ENCODE peak calls at places on chromosomes 5 and 9, in four cellular contexts. M, T, S and X are unnamed samples.

GRCh38 chr5:143454936-143455516 is 51.5 kb upstream of the NR3C1 start:
- DNase-seq in M (no peak), T (no peak), S (no peak), X (no peak)

GRCh38 chr5:15008476-15008875 is 136.9 kb upstream of the ANKH start:
- DNase-seq in M (peak), T (no peak), S (peak), X (peak)

GRCh38 chr5:55429707-55430253 is 105.0 kb downstream of the PLPP1 start:
- DNase-seq in M (peak), T (no peak), S (no peak), X (no peak)

GRCh38 chr5:108983456-108984092 is 235.9 kb downstream of the FER start:
- DNase-seq in M (no peak), T (no peak), S (no peak), X (no peak)

GRCh38 chr9:77210116-77210515 is 32.8 kb downstream of the VPS13A start:
- DNase-seq in M (peak), T (no peak), S (no peak), X (peak)

GRCh38 chr5:67414712-67415111 is 218.1 kb upstream of the CD180 start:
- DNase-seq in M (no peak), T (no peak), S (no peak), X (no peak)

GRCh38 chr5:112016980-112017379 is 260.0 kb upstream of the NREP start:
- DNase-seq in M (no peak), T (no peak), S (no peak), X (no peak)

GRCh38 chr5:39219433-39219832 is at the start of gene FYB1:
- DNase-seq in M (no peak), T (no peak), S (no peak), X (no peak)

GRCh38 chr9:99722852-99723251 is 98.8 kb upstream of the NR4A3 start:
- DNase-seq in M (no peak), T (no peak), S (no peak), X (no peak)

GRCh38 chr5:168916266-168916665 is 337.1 kb upstream of the PANK3 start:
- DNase-seq in M (no peak), T (no peak), S (no peak), X (peak)

GRCh38 chr5:52672459-52672858 is 115.3 kb upstream of the ITGA1 start:
- DNase-seq in M (no peak), T (no peak), S (no peak), X (no peak)

GRCh38 chr5:41181691-41182564 is 31.4 kb downstream of the C6 start:
- DNase-seq in M (peak), T (no peak), S (no peak), X (no peak)

GRCh38 chr5:116242363-116242762 is 157.5 kb downstream of the COMMD10 start:
- DNase-seq in M (no peak), T (no peak), S (no peak), X (no peak)

GRCh38 chr5:124207118-124207517 is 539.3 kb downstream of the ZNF608 start:
- DNase-seq in M (no peak), T (no peak), S (no peak), X (no peak)

GRCh38 chr5:167580608-167581007 is 710.8 kb upstream of the WWC1 start:
- DNase-seq in M (no peak), T (no peak), S (no peak), X (no peak)

GRCh38 chr5:149153751-149154610 is 12.7 kb downstream of the ABLIM3 start:
- DNase-seq in M (peak), T (no peak), S (no peak), X (no peak)

GRCh38 chr9:22244141-22245011 is 202.2 kb upstream of the DMRTA1 start:
- DNase-seq in M (peak), T (no peak), S (peak), X (peak)

GRCh38 chr5:142215915-142216681 is 107.5 kb downstream of the NDFIP1 start:
- DNase-seq in M (peak), T (no peak), S (peak), X (no peak)

GRCh38 chr5:175603987-175604739 is 53.7 kb upstream of the HRH2 start:
- DNase-seq in M (no peak), T (no peak), S (no peak), X (no peak)

GRCh38 chr5:62547929-62548678 is 30.5 kb upstream of the LRRC70 start:
- DNase-seq in M (no peak), T (no peak), S (no peak), X (no peak)

GRCh38 chr9:114012126-114012525 is 66.0 kb downstream of the AMBP start:
- DNase-seq in M (no peak), T (no peak), S (no peak), X (no peak)

GRCh38 chr5:137218471-137218870 is 280.7 kb downstream of the SPOCK1 start:
- DNase-seq in M (no peak), T (no peak), S (peak), X (no peak)

GRCh38 chr5:136195971-136196577 is 3.1 kb upstream of the SMIM32 start:
- DNase-seq in M (no peak), T (no peak), S (no peak), X (no peak)

GRCh38 chr5:140881889-140882590 is at the start of gene PCDHA13:
- DNase-seq in M (no peak), T (no peak), S (no peak), X (no peak)

GRCh38 chr5:75007537-75007847 is 44.9 kb downstream of the GCNT4 start:
- DNase-seq in M (no peak), T (no peak), S (no peak), X (no peak)

GRCh38 chr9:109907400-109907799 is 127.4 kb downstream of the PALM2AKAP2 start:
- DNase-seq in M (no peak), T (no peak), S (no peak), X (no peak)

GRCh38 chr5:91224969-91225368 is 158.1 kb downstream of the ARRDC3 start:
- DNase-seq in M (no peak), T (no peak), S (no peak), X (no peak)

GRCh38 chr9:93812410-93812668 is 142.8 kb downstream of the BARX1 start:
- DNase-seq in M (no peak), T (no peak), S (no peak), X (no peak)

GRCh38 chr5:1723957-1724821 is 75.4 kb downstream of the MRPL36 start:
- DNase-seq in M (no peak), T (no peak), S (no peak), X (no peak)

GRCh38 chr9:130995399-130995941 is 13.5 kb upstream of the LAMC3 start:
- DNase-seq in M (no peak), T (peak), S (peak), X (no peak)

GRCh38 chr9:72856985-72857631 is 95.7 kb downstream of the ALDH1A1 start:
- DNase-seq in M (peak), T (peak), S (peak), X (no peak)

GRCh38 chr9:97598461-97599288 is 34.5 kb downstream of the TSTD2 start:
- DNase-seq in M (peak), T (peak), S (peak), X (peak)

GRCh38 chr5:134552301-134552700 is 26.8 kb downstream of the JADE2 start:
- DNase-seq in M (no peak), T (no peak), S (no peak), X (no peak)

GRCh38 chr5:114467729-114468128 is 105.9 kb downstream of the KCNN2 start:
- DNase-seq in M (no peak), T (no peak), S (no peak), X (no peak)

GRCh38 chr5:122078116-122078865 is at the start of gene LOX:
- DNase-seq in M (peak), T (no peak), S (no peak), X (peak)

DNA sequence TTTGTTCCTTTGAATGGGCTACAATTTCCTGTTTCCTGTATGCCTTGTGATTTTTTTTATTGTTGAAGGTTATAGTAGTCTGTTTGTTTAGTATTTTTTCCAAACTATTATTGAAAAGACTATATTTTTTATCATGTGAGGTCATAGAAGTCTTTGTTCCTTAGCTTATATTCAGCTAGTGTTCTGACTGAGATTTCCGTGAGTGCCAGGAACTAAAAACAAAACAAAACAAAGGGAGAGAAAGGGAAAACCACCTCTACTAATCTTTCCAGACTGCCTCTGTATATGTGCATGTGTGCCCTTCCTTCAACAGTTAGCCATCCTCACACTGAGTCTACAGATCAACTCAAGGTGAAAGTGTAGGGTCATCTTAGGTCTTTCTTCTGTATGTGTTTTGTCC is 79.0 kb downstream of the OSTF1 start:
- DNase-seq in M (no peak), T (no peak), S (no peak), X (no peak)
- TF ChIP-seq HMGXB4 in M (no peak), T (no peak), S (no peak), X (no peak)

GRCh38 chr9:70883056-70883455 is 238.4 kb downstream of the TRPM3 start:
- DNase-seq in M (no peak), T (no peak), S (no peak), X (no peak)
- TF ChIP-seq HMGXB4 in M (no peak), T (no peak), S (no peak), X (no peak)

DNA sequence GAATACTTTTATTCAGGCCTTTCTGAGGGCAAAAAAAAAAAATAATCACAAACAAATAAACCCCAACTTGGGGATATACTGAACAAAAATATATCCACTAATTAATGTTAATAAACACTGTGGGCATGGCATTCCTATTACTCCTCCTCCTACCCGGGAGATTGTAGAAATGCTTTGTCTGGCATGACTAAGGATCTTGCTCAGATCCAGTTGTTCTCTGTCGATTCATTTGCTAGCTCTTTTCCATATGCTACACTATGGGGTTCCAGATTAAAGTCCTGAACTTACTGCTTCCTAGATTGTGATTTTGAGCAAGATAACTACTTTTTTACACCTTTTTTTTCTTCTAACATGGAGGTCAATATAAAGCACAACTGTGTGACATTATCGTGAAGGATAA is 102.2 kb upstream of the PRR16 start:
- DNase-seq in M (no peak), T (no peak), S (no peak), X (no peak)
- TF ChIP-seq HMGXB4 in M (no peak), T (no peak), S (no peak), X (no peak)

GRCh38 chr9:70954126-70954525 is 167.3 kb downstream of the TRPM3 start:
- DNase-seq in M (no peak), T (no peak), S (no peak), X (no peak)
- TF ChIP-seq HMGXB4 in M (no peak), T (no peak), S (no peak), X (no peak)

GRCh38 chr9:8694983-8695588 is 895.5 kb upstream of the DMAC1 start:
- DNase-seq in M (no peak), T (no peak), S (no peak), X (no peak)
- TF ChIP-seq HMGXB4 in M (no peak), T (no peak), S (no peak), X (no peak)

DNA sequence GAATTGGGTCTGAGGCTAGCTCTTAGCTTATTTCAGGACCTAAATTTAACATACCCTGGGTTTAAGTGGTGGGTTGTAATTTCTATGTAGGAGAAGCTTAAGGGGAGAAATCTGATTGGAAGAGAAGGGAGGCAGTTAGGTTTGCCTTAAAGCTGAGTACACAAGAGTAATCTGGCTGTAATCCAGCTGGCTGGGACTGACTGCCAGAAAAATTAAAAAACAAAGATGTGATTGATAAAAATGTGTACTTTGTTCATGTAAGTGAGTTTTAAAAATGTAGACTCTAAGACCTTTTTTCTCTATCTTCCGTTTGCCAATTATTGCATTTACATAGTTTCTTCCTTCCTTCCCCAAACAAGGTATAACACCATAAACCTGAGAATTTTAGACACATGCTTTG is 17.4 kb upstream of the MSMP start:
- DNase-seq in M (peak), T (peak), S (no peak), X (no peak)
- TF ChIP-seq HMGXB4 in M (no peak), T (no peak), S (no peak), X (no peak)

DNA sequence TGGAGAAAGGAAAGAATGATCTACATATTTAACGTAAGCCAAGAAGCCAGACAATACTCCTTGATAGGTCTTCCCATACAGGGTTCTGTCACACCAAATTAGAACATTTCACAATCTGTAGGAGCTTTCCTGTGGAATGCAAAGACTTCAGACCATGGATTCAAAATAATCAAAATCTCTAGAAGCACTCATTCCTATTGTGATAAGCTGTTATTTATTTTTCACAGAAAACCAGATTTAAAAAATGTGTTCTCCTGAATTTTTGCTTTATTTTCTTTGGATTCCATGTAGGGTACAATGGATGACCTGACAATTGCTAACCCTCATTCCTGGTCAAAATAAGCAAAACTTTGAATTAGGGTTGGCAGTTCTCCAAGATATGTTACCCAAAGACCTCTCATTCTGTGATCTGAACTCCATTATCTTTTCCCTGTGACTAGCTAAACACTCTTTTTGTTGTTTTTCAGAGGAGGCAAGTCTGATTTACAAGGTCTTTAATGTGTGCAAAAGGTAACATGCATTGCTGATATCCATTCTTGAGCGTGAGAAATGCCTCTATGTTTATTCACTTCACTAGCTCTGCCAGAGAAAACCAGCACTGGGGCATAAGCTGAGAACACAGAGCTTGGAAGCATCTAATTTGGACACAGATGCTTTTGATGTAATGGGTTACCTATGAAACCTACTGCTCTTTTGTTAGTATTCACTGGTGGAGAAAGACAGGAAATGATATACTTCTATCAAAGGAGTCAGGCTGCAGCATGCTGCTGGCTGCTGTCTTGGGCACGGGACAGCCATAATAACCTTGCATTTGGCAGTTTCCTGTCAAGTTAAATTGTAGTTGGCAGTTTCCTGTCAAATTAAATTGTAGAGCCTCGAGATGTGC is 31.4 kb downstream of the ACTBL2 start:
- DNase-seq in M (no peak), T (no peak), S (no peak), X (no peak)
- TF ChIP-seq HMGXB4 in M (no peak), T (no peak), S (no peak), X (no peak)

GRCh38 chr9:88917375-88917774 is 73.9 kb upstream of the S1PR3 start:
- DNase-seq in M (no peak), T (no peak), S (no peak), X (no peak)

GRCh38 chr9:88920645-88921044 is 70.6 kb upstream of the S1PR3 start:
- DNase-seq in M (no peak), T (no peak), S (no peak), X (no peak)

GRCh38 chr9:88925471-88925870 is 65.8 kb upstream of the S1PR3 start:
- DNase-seq in M (no peak), T (no peak), S (no peak), X (no peak)

GRCh38 chr9:88923653-88924284 is 67.5 kb upstream of the S1PR3 start:
- DNase-seq in M (no peak), T (no peak), S (no peak), X (no peak)

GRCh38 chr9:88922091-88922490 is 69.2 kb upstream of the S1PR3 start:
- DNase-seq in M (no peak), T (no peak), S (no peak), X (no peak)
- TF ChIP-seq HMGXB4 in M (no peak), T (no peak), S (no peak), X (no peak)